ENCODE peak calls at places on chromosomes 3 and 15, in ten cellular contexts. I is T-helper 1 cell; R is left colon; K is HS-27A; P is Peyer's patch; W is EH; M is stimulated activated CD4-positive, alpha-beta T cell treated with anti-CD3 and anti-CD28 coated beads, Interleukin-4, amount 100 ng/mL, for 4 hours; S is hepatocyte; Z is T-helper 2 cell treated with Interferon-gamma antibody and Interleukin-4, amounts not matched to agents 5 μg/mL and 100 μg/mL, for 36 hours; J is activated T-helper 1 cell treated with anti-CD3 and anti-CD28 coated beads, Interleukin-12 subunit alpha, Interleukin-12 subunit beta, Interleukin-2, Interleukin-4 antibody, amounts not matched to agents 30 ng/mL and 10 ng/mL and 1 ng/mL, durations not matched to agents 14 hours and 24 hours and 36 hours. L is an unnamed sample.

GRCh38 chr3:193767353-193768068 is 174.5 kb downstream of the OPA1 start:
- DNase-seq in I (no peak), R (no peak), K (no peak), P (no peak), W (no peak), M (no peak), S (no peak), Z (no peak), J (no peak), L (no peak)

GRCh38 chr3:126125781-126126251 is 41.9 kb upstream of the SLC41A3 start:
- DNase-seq in I (no peak), R (peak; percentile 1), K (no peak), P (no peak), W (no peak), M (no peak), S (no peak), Z (no peak), J (no peak), L (no peak)

GRCh38 chr15:84023636-84024035 is 211.9 kb upstream of the GOLGA6L4 start:
- DNase-seq in I (peak; percentile 4), R (peak; percentile 12), K (no peak), P (no peak), W (peak; percentile 9), M (no peak), S (peak; percentile 39), Z (peak; percentile 8), J (no peak), L (peak; percentile 43)

GRCh38 chr15:38868326-38869114 is 303.9 kb upstream of the RASGRP1 start:
- DNase-seq in I (no peak), R (no peak), K (peak; percentile 81), P (peak; percentile 60), W (peak; percentile 94), M (no peak), S (peak; percentile 84), Z (no peak), J (no peak), L (no peak)

GRCh38 chr15:77546050-77546501 is 86.6 kb downstream of the LINGO1 start:
- DNase-seq in I (no peak), R (no peak), K (peak; percentile 45), P (peak; percentile 28), W (peak; percentile 89), M (no peak), S (peak; percentile 65), Z (no peak), J (no peak), L (no peak)

GRCh38 chr3:24496529-24497482 is 2.2 kb upstream of the THRB start:
- DNase-seq in I (no peak), R (peak; percentile 77), K (no peak), P (peak; percentile 58), W (peak; percentile 81), M (no peak), S (peak; percentile 69), Z (no peak), J (no peak), L (peak; percentile 68)

GRCh38 chr3:57961828-57962447 is 46.3 kb upstream of the FLNB start:
- DNase-seq in I (peak; percentile 38), R (no peak), K (no peak), P (no peak), W (peak; percentile 60), M (no peak), S (no peak), Z (no peak), J (no peak), L (no peak)

GRCh38 chr15:52858388-52859176 is 68.4 kb upstream of the ONECUT1 start:
- DNase-seq in I (no peak), R (no peak), K (no peak), P (no peak), W (no peak), M (no peak), S (no peak), Z (no peak), J (no peak), L (no peak)

GRCh38 chr15:36029606-36030005 is 483.6 kb upstream of the DPH6 start:
- DNase-seq in I (no peak), R (no peak), K (peak; percentile 79), P (no peak), W (peak; percentile 95), M (no peak), S (no peak), Z (no peak), J (no peak), L (no peak)

GRCh38 chr15:98155356-98155755 is 194.9 kb downstream of the ARRDC4 start:
- DNase-seq in I (no peak), R (no peak), K (no peak), P (no peak), W (peak; percentile 84), M (no peak), S (no peak), Z (no peak), J (no peak), L (no peak)

GRCh38 chr3:129549006-129549800 is 6.2 kb downstream of the H1-8 start:
- DNase-seq in I (no peak), R (no peak), K (no peak), P (no peak), W (peak; percentile 85), M (no peak), S (no peak), Z (no peak), J (no peak), L (no peak)

GRCh38 chr15:69888406-69888805 is 209.3 kb downstream of the TLE3 start:
- DNase-seq in I (no peak), R (no peak), K (no peak), P (no peak), W (no peak), M (no peak), S (no peak), Z (no peak), J (no peak), L (no peak)

GRCh38 chr15:100189849-100190248 is 151.9 kb downstream of the ADAMTS17 start:
- DNase-seq in I (no peak), R (no peak), K (no peak), P (peak; percentile 28), W (no peak), M (no peak), S (peak; percentile 59), Z (no peak), J (no peak), L (no peak)

GRCh38 chr3:196740476-196741400 is 1.1 kb downstream of the PAK2 start:
- DNase-seq in I (peak; percentile 57), R (peak; percentile 48), K (no peak), P (no peak), W (peak; percentile 65), M (peak; percentile 48), S (peak; percentile 45), Z (peak; percentile 49), J (peak; percentile 3), L (peak; percentile 37)

GRCh38 chr15:43190178-43190577 is 5.0 kb downstream of the CCNDBP1 start:
- DNase-seq in I (no peak), R (no peak), K (no peak), P (no peak), W (no peak), M (no peak), S (no peak), Z (no peak), J (no peak), L (no peak)

GRCh38 chr3:133412511-133413165 is 12.8 kb downstream of the BFSP2 start:
- DNase-seq in I (no peak), R (no peak), K (no peak), P (no peak), W (peak; percentile 61), M (no peak), S (peak; percentile 45), Z (no peak), J (no peak), L (no peak)

GRCh38 chr3:57820479-57820878 is 64.4 kb downstream of the SLMAP start:
- DNase-seq in I (no peak), R (no peak), K (no peak), P (no peak), W (no peak), M (no peak), S (peak; percentile 8), Z (no peak), J (no peak), L (peak; percentile 28)

GRCh38 chr3:194856296-194856695 is 170.6 kb downstream of the FAM43A start:
- DNase-seq in I (no peak), R (no peak), K (no peak), P (no peak), W (no peak), M (no peak), S (no peak), Z (no peak), J (no peak), L (no peak)

GRCh38 chr3:120341658-120342346 is 7.4 kb downstream of the LRRC58 start:
- DNase-seq in I (no peak), R (no peak), K (no peak), P (no peak), W (no peak), M (no peak), S (no peak), Z (no peak), J (no peak), L (peak; percentile 20)

GRCh38 chr15:43483306-43484128 is 9.4 kb downstream of the TP53BP1 start:
- DNase-seq in I (peak; percentile 8), R (no peak), K (no peak), P (no peak), W (peak; percentile 43), M (no peak), S (no peak), Z (no peak), J (no peak), L (no peak)

GRCh38 chr3:169241575-169241927 is 422.0 kb downstream of the MECOM start:
- DNase-seq in I (no peak), R (no peak), K (no peak), P (no peak), W (peak; percentile 59), M (no peak), S (no peak), Z (no peak), J (no peak), L (no peak)

GRCh38 chr3:130826516-130826915 is 67.4 kb upstream of the ATP2C1 start:
- DNase-seq in I (no peak), R (no peak), K (no peak), P (no peak), W (no peak), M (no peak), S (no peak), Z (no peak), J (no peak), L (no peak)

GRCh38 chr15:74314897-74315438 is 52.5 kb downstream of the CYP11A1 start:
- DNase-seq in I (no peak), R (no peak), K (peak; percentile 56), P (no peak), W (no peak), M (no peak), S (no peak), Z (no peak), J (no peak), L (no peak)

GRCh38 chr15:41309226-41309905 is 23.0 kb downstream of the OIP5 start:
- DNase-seq in I (no peak), R (no peak), K (no peak), P (no peak), W (no peak), M (no peak), S (no peak), Z (no peak), J (no peak), L (no peak)

GRCh38 chr15:66750609-66751008 is 48.6 kb downstream of the SMAD6 start:
- DNase-seq in I (no peak), R (no peak), K (no peak), P (peak; percentile 30), W (no peak), M (no peak), S (no peak), Z (no peak), J (no peak), L (no peak)

GRCh38 chr15:86743283-86743903 is 663.7 kb downstream of the AGBL1 start:
- DNase-seq in I (peak; percentile 13), R (peak; percentile 78), K (peak; percentile 17), P (peak; percentile 71), W (no peak), M (peak; percentile 27), S (peak; percentile 73), Z (peak; percentile 44), J (peak; percentile 9), L (peak; percentile 57)

GRCh38 chr3:165259518-165260193 is 63.5 kb upstream of the SLITRK3 start:
- DNase-seq in I (no peak), R (no peak), K (peak; percentile 31), P (no peak), W (no peak), M (no peak), S (no peak), Z (no peak), J (no peak), L (peak; percentile 4)

GRCh38 chr3:49539659-49540560 is 14.4 kb upstream of the BSN start:
- DNase-seq in I (peak; percentile 82), R (peak; percentile 96), K (peak; percentile 79), P (peak; percentile 96), W (peak; percentile 95), M (peak; percentile 84), S (peak; percentile 99), Z (peak; percentile 87), J (peak; percentile 85), L (peak; percentile 93)

L was measured in iPS-NIHi11.